ENCODE peak calls at places on chromosome 22, in ten cellular contexts. A is mesenchymal stem cell, G is substantia nigra, I is pancreas, K is dorsolateral prefrontal cortex, H is sigmoid colon, O is brain microvascular endothelial cell, D is OCI-LY7, Q is ascending aorta, Y is fibroblast of lung. L is an unnamed sample.

GRCh38 chr22:43891360-43892182 is at the start of gene PNPLA5:
- DNase-seq in A (no peak), G (no peak), I (peak), K (peak), H (no peak), O (peak), D (no peak), Q (no peak), Y (peak), L (peak)

GRCh38 chr22:40043086-40043485 is 48.3 kb downstream of the FAM83F start:
- DNase-seq in A (no peak), G (no peak), I (no peak), K (no peak), H (peak), O (no peak), D (no peak), Q (peak), Y (no peak), L (no peak)

GRCh38 chr22:39514373-39514973 is 5.9 kb upstream of the ATF4 start:
- DNase-seq in A (no peak), G (no peak), I (peak), K (no peak), H (no peak), O (peak), D (peak), Q (no peak), Y (no peak), L (no peak)

GRCh38 chr22:50071432-50072166 is 13.5 kb upstream of the TTLL8 start:
- DNase-seq in A (no peak), G (no peak), I (no peak), K (no peak), H (no peak), O (no peak), D (no peak), Q (no peak), Y (no peak), L (no peak)

GRCh38 chr22:46028069-46028991 is 51.4 kb upstream of the WNT7B start:
- DNase-seq in A (no peak), G (no peak), I (peak), K (peak), H (peak), O (no peak), D (no peak), Q (peak), Y (no peak), L (no peak)

GRCh38 chr22:47195156-47195675 is 432.8 kb downstream of the TBC1D22A start:
- DNase-seq in A (no peak), G (no peak), I (no peak), K (peak), H (peak), O (no peak), D (no peak), Q (peak), Y (no peak), L (no peak)

GRCh38 chr22:49967333-49968241 is 7.0 kb downstream of the PIM3 start:
- DNase-seq in A (peak), G (no peak), I (peak), K (peak), H (peak), O (no peak), D (peak), Q (peak), Y (no peak), L (peak)

GRCh38 chr22:39999144-39999757 is 4.5 kb downstream of the FAM83F start:
- DNase-seq in A (peak), G (no peak), I (no peak), K (peak), H (no peak), O (peak), D (peak), Q (no peak), Y (peak), L (no peak)

GRCh38 chr22:22030493-22031182 is 48.1 kb upstream of the TOP3B start:
- DNase-seq in A (peak), G (no peak), I (no peak), K (no peak), H (no peak), O (no peak), D (peak), Q (no peak), Y (no peak), L (no peak)

GRCh38 chr22:49827853-49828598 is at the start of gene BRD1:
- DNase-seq in A (peak), G (no peak), I (peak), K (peak), H (no peak), O (peak), D (peak), Q (no peak), Y (peak), L (no peak)

GRCh38 chr22:30445438-30445936 is 19.9 kb downstream of the MTFP1 start:
- DNase-seq in A (peak), G (no peak), I (no peak), K (no peak), H (no peak), O (no peak), D (no peak), Q (no peak), Y (peak), L (no peak)

GRCh38 chr22:28341001-28341400 is 338.6 kb downstream of the TTC28 start:
- DNase-seq in A (no peak), G (no peak), I (no peak), K (no peak), H (no peak), O (no peak), D (no peak), Q (no peak), Y (peak), L (no peak)

GRCh38 chr22:49992921-49993648 is 19.5 kb downstream of the IL17REL start:
- DNase-seq in A (peak), G (peak), I (peak), K (peak), H (peak), O (peak), D (peak), Q (peak), Y (peak), L (peak)

GRCh38 chr22:20509344-20510047 is 2.1 kb downstream of the MED15 start:
- DNase-seq in A (peak), G (no peak), I (no peak), K (peak), H (peak), O (peak), D (peak), Q (peak), Y (peak), L (no peak)

GRCh38 chr22:21015051-21016006 is at the start of gene P2RX6:
- DNase-seq in A (peak), G (peak), I (peak), K (no peak), H (no peak), O (peak), D (no peak), Q (peak), Y (peak), L (no peak)

DNA sequence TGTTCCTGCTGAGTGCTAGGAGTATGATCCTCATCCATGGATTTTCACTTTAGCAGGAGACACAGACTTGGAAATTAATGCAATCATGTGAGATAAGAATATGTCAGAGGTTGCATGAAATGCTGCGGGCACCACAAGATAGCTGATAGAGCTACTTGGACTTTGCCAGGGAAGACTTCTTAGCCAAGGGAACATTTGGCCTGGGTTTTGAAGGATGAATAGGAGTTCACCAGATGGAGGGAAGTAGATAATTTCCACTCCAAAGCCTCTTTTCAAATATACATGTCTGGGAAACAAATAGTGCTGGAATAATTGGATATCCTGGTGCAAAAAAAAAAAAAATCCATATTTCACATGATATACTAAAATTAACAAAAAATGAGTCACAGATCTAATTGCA is 44.2 kb downstream of the MYO18B start:
- DNase-seq in A (no peak), G (no peak), I (no peak), K (no peak), H (no peak), O (no peak), D (no peak), Q (no peak), Y (no peak), L (no peak)
- H3K27ac ChIP-seq in A (no peak), G (no peak), I (no peak), K (no peak), H (no peak), O (no peak), D (no peak), Q (no peak), Y (no peak), L (no peak)

GRCh38 chr22:35156945-35157344 is 91.0 kb downstream of the ISX start:
- DNase-seq in A (no peak), G (no peak), I (no peak), K (no peak), H (no peak), O (no peak), D (no peak), Q (peak), Y (no peak), L (no peak)
- H3K27ac ChIP-seq in A (no peak), G (no peak), I (no peak), K (no peak), H (no peak), O (no peak), D (no peak), Q (no peak), Y (no peak), L (no peak)

DNA sequence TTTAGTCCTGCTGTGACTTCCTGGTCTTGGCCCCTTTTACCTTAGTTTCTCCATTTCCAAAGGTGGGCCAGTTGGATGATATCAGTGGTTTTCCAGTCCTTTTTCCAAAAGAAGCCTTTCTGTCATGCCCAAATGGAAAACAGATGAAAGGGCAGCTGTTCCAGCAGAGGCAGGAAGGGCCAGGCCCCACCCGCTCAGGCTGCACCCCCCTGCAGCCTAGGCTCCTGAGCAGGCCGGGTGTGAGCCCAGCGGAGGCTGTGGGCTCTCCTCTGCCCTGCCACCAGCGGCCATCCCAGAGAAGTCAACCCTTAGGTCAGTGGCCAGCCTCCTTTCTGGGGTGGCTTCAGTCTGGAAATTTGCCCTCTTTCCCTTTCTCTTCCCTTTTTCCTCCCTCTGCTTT is 32.7 kb upstream of the SUSD2 start:
- DNase-seq in A (no peak), G (no peak), I (no peak), K (no peak), H (no peak), O (no peak), D (no peak), Q (no peak), Y (no peak), L (no peak)
- H3K27ac ChIP-seq in A (no peak), G (no peak), I (no peak), K (peak), H (peak), O (no peak), D (no peak), Q (peak), Y (no peak), L (no peak)

DNA sequence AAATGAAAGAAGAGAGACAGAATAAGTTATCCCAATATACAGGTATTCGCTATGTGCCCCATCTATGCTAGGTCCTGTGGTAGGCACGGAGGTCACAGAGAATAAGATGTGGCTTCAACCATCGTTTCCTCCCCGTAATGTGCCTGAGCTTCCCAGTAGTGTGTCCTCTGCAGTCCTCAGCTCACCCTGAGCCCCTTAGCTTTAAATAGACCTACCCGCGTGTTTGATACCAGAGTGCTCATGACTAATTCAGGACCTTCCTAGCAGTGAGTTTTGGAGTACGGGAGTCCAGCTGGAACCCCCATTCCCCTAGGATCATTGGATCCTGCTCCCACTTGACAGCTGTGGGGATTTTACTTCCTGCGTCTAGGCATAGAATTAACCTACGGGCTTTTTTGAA is 37.5 kb upstream of the SYN3 start:
- DNase-seq in A (no peak), G (no peak), I (no peak), K (no peak), H (no peak), O (no peak), D (no peak), Q (no peak), Y (no peak), L (no peak)
- H3K27ac ChIP-seq in A (no peak), G (no peak), I (no peak), K (no peak), H (no peak), O (no peak), D (no peak), Q (no peak), Y (no peak), L (no peak)

DNA sequence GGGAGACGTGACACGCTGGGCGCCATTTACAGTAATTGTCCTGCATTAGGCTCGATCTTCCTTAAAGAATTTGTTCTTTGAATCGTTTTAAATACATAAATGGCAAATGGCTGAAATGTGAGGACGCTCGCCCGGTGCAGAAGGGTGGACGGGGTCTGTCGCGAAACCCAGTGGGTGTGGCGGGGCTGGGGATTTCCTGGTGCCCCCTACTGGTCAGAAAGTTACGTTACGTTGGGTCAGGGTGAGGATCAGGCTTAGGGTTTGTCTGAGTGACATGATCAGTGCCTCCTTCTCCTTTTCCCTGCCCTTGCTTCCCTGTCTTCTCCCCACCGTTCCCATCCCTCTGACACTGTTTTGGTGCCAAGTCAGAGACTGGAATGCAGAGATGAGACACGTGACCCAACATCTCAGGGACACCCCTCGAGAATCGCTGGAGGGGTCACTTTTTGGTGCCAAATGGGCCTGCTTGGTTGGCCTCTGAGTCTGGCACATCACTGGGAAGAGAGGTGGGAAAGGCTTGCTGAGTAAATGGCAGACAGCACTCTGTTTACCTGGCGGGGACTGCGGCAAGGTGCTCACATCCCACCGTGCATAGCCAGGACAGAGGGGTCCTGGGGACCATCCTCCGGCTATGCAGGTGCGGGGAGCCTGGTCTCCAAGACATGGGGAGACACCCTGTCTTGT is 1107.6 kb downstream of the BRD1 start:
- DNase-seq in A (no peak), G (no peak), I (no peak), K (peak), H (peak), O (no peak), D (peak), Q (no peak), Y (no peak), L (no peak)
- H3K27ac ChIP-seq in A (no peak), G (no peak), I (no peak), K (no peak), H (no peak), O (no peak), D (no peak), Q (no peak), Y (no peak), L (no peak)

DNA sequence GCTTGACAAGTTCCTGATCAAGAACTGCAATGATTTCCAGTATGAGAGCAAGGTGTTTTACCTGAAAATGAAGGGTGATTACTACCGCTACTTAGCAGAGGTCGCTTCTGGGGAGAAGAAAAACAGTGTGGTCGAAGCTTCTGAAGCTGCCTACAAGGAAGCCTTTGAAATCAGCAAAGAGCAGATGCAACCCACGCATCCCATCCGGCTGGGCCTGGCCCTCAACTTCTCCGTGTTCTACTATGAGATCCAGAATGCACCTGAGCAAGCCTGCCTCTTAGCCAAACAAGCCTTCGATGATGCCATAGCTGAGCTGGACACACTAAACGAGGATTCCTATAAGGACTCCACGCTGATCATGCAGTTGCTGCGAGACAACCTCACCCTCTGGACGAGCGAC is 12.0 kb downstream of the YWHAH start:
- DNase-seq in A (no peak), G (no peak), I (no peak), K (no peak), H (no peak), O (no peak), D (no peak), Q (no peak), Y (no peak), L (no peak)
- H3K27ac ChIP-seq in A (no peak), G (no peak), I (no peak), K (no peak), H (no peak), O (no peak), D (no peak), Q (no peak), Y (no peak), L (no peak)

L was measured in caudate nucleus.